ENCODE peak calls at places on chromosomes 4 and X, in four cellular contexts. Q, F, C and B are unnamed samples.
A peak's percentile ranks its signal among the peaks of the same experiment; 100 is the strongest.

GRCh38 chr4:185735887-185736286 is 76.1 kb downstream of the SORBS2 start:
- DNase-seq in Q (no peak), F (no peak), C (no peak), B (no peak)

GRCh38 chr4:21888195-21888976 is 60.2 kb downstream of the KCNIP4 start:
- DNase-seq in Q (peak; percentile 65), F (no peak), C (no peak), B (peak; percentile 24)

GRCh38 chr4:182144621-182145359 is 98.4 kb upstream of the TENM3 start:
- DNase-seq in Q (no peak), F (peak; percentile 30), C (no peak), B (peak; percentile 51)

GRCh38 chr4:127732623-127733199 is 2.5 kb downstream of the SLC25A31 start:
- DNase-seq in Q (peak; percentile 4), F (no peak), C (peak; percentile 69), B (peak; percentile 42)

GRCh38 chr4:107734120-107734519 is 14.1 kb upstream of the PAPSS1 start:
- DNase-seq in Q (no peak), F (peak; percentile 47), C (peak; percentile 43), B (no peak)

GRCh38 chrX:32041181-32041580 is 969.3 kb upstream of the FTHL17 start:
- DNase-seq in Q (no peak), F (no peak), C (no peak), B (no peak)

GRCh38 chr4:185127021-185127925 is 15.8 kb upstream of the SLC25A4 start:
- DNase-seq in Q (no peak), F (peak; percentile 26), C (no peak), B (no peak)

GRCh38 chr4:173527103-173527876 is 2.7 kb downstream of the HAND2 start:
- DNase-seq in Q (no peak), F (no peak), C (no peak), B (no peak)

GRCh38 chr4:122665148-122665547 is 44.3 kb upstream of the IL21 start:
- DNase-seq in Q (peak; percentile 44), F (no peak), C (no peak), B (no peak)

GRCh38 chr4:134470544-134470943 is 269.0 kb upstream of the PABPC4L start:
- DNase-seq in Q (no peak), F (peak; percentile 70), C (peak; percentile 36), B (peak; percentile 54)